ENCODE peak calls at places on chromosomes 1 and 21, in five cellular contexts. F is cardiac fibroblast, D is sigmoid colon, K is BE2C, V is body of pancreas. X is an unnamed sample.
A peak's percentile ranks its signal among the peaks of the same experiment; 100 is the strongest.

GRCh38 chr1:53131590-53131938 is 10.9 kb downstream of the SLC1A7 start:
- DNase-seq in V (no peak), F (no peak), K (no peak), D (peak; percentile 63), X (no peak)

GRCh38 chr1:46527474-46528296 is 23.8 kb downstream of the KNCN start:
- DNase-seq in V (peak; percentile 86), D (peak; percentile 87), K (peak; percentile 73), F (peak; percentile 83), X (peak; percentile 79)

GRCh38 chr1:29197590-29197924 is 15.9 kb upstream of the SRSF4 start:
- DNase-seq in K (peak; percentile 48), F (peak; percentile 46), D (peak; percentile 69), V (peak; percentile 27), X (peak; percentile 53)

GRCh38 chr1:184492543-184492942 is 105.7 kb downstream of the C1orf21 start:
- DNase-seq in D (no peak), K (no peak), V (no peak), F (no peak), X (no peak)

GRCh38 chr1:21633992-21634475 is 35.1 kb downstream of the RAP1GAP start:
- DNase-seq in K (no peak), F (no peak), D (no peak), V (peak; percentile 74), X (no peak)

GRCh38 chr1:227945891-227946623 is 1.7 kb downstream of the WNT9A start:
- DNase-seq in V (peak; percentile 93), K (peak; percentile 18), F (peak; percentile 78), D (peak; percentile 91), X (peak; percentile 74)

GRCh38 chr1:246794261-246795093 is 70.3 kb downstream of the SCCPDH start:
- DNase-seq in K (no peak), D (no peak), V (no peak), F (peak; percentile 28), X (peak; percentile 21)

GRCh38 chr1:229270547-229271447 is at the start of gene RAB4A:
- DNase-seq in D (peak; percentile 92), V (peak; percentile 92), K (peak; percentile 94), F (peak; percentile 82), X (peak; percentile 80)

GRCh38 chr1:113195115-113195845 is 122.3 kb downstream of the LRIG2 start:
- DNase-seq in V (no peak), K (no peak), D (no peak), F (no peak), X (no peak)

GRCh38 chr1:4034318-4034887 is 134.3 kb upstream of the C1orf174 start:
- DNase-seq in V (no peak), K (no peak), D (no peak), F (no peak), X (no peak)

GRCh38 chr1:86704972-86705632 is 726 bp downstream of the SH3GLB1 start:
- DNase-seq in F (peak; percentile 71), D (peak; percentile 79), V (peak; percentile 56), K (peak; percentile 33), X (peak; percentile 67)

GRCh38 chr1:4986266-4986665 is 331.9 kb downstream of the AJAP1 start:
- DNase-seq in V (no peak), D (no peak), K (no peak), F (no peak), X (no peak)

GRCh38 chr1:234243872-234244271 is 129.4 kb upstream of the COA6 start:
- DNase-seq in D (no peak), F (no peak), K (no peak), V (no peak), X (no peak)

GRCh38 chr1:3219725-3220467 is 150.9 kb downstream of the PRDM16 start:
- DNase-seq in D (no peak), V (no peak), F (no peak), K (peak; percentile 14), X (no peak)

GRCh38 chr1:43783671-43784205 is 76.4 kb downstream of the ST3GAL3 start:
- DNase-seq in F (peak; percentile 58), D (no peak), K (peak; percentile 18), V (no peak), X (peak; percentile 27)

GRCh38 chr1:186977266-186977957 is 148.7 kb downstream of the PLA2G4A start:
- DNase-seq in D (no peak), V (no peak), K (no peak), F (peak; percentile 29), X (no peak)

GRCh38 chr1:205588691-205589445 is 42.9 kb downstream of the ELK4 start:
- DNase-seq in K (peak; percentile 46), V (peak; percentile 41), F (peak; percentile 51), D (peak; percentile 61), X (peak; percentile 69)

GRCh38 chr1:227343727-227344551 is 25.6 kb upstream of the CDC42BPA start:
- DNase-seq in D (no peak), V (no peak), F (peak; percentile 96), K (no peak), X (peak; percentile 90)

GRCh38 chr1:110424699-110425098 is 17.2 kb upstream of the LAMTOR5 start:
- DNase-seq in V (no peak), K (no peak), F (peak; percentile 49), D (no peak), X (no peak)

GRCh38 chr21:15422761-15423160 is 307.0 kb upstream of the USP25 start:
- DNase-seq in K (no peak), V (no peak), D (no peak), F (peak; percentile 87), X (peak; percentile 88)

GRCh38 chr1:21280482-21280881 is 9.8 kb downstream of the ECE1 start:
- DNase-seq in K (no peak), V (no peak), D (no peak), F (no peak), X (no peak)

GRCh38 chr1:241640867-241641542 is 836 bp upstream of the CHML start:
- DNase-seq in K (no peak), F (peak; percentile 40), D (no peak), V (peak; percentile 2), X (no peak)

GRCh38 chr1:183210678-183211077 is 24.6 kb downstream of the LAMC2 start:
- DNase-seq in D (no peak), V (no peak), F (no peak), K (no peak), X (no peak)

GRCh38 chr1:98906361-98906760 is 98.3 kb downstream of the PLPPR5 start:
- DNase-seq in F (no peak), K (no peak), D (no peak), V (no peak), X (no peak)

GRCh38 chr1:22282281-22282970 is 139.5 kb upstream of the WNT4 start:
- DNase-seq in D (no peak), F (no peak), V (no peak), K (no peak), X (peak; percentile 36)

GRCh38 chr1:31944205-31945089 is 6.3 kb upstream of the PTP4A2 start:
- DNase-seq in D (peak; percentile 95), V (peak; percentile 86), K (no peak), F (peak; percentile 89), X (peak; percentile 95)

GRCh38 chr1:1089731-1090423 is 15.8 kb upstream of the RNF223 start:
- DNase-seq in D (no peak), F (no peak), V (no peak), K (no peak), X (no peak)

GRCh38 chr1:107541412-107541811 is 400.6 kb downstream of the NTNG1 start:
- DNase-seq in K (no peak), F (no peak), D (no peak), V (no peak), X (no peak)

GRCh38 chr1:73671530-73671929 is 526.4 kb downstream of the LRRIQ3 start:
- DNase-seq in K (no peak), V (no peak), D (no peak), F (no peak), X (no peak)

GRCh38 chr1:73673980-73674379 is 524.0 kb downstream of the LRRIQ3 start:
- DNase-seq in F (no peak), K (no peak), V (no peak), D (no peak), X (no peak)

GRCh38 chr1:73674945-73675561 is 522.9 kb downstream of the LRRIQ3 start:
- DNase-seq in K (no peak), D (no peak), V (no peak), F (peak; percentile 16), X (peak; percentile 2)
- TF ChIP-seq CTCF in K (peak; percentile 40), D (peak; percentile 29), V (peak; percentile 28), F (peak; percentile 44), X (peak; percentile 37)

GRCh38 chr21:37658994-37659458 is 257.2 kb downstream of the KCNJ6 start:
- DNase-seq in F (peak; percentile 95), V (peak; percentile 64), K (no peak), D (peak; percentile 81), X (peak; percentile 83)
- TF ChIP-seq CTCF in F (peak; percentile 59), V (no peak), K (no peak), D (no peak), X (peak; percentile 53)

GRCh38 chr1:26327956-26328362 is 10.2 kb downstream of the CD52 start:
- DNase-seq in K (no peak), D (no peak), V (no peak), F (no peak), X (no peak)
- TF ChIP-seq CTCF in K (no peak), D (no peak), V (no peak), F (no peak), X (no peak)

DNA sequence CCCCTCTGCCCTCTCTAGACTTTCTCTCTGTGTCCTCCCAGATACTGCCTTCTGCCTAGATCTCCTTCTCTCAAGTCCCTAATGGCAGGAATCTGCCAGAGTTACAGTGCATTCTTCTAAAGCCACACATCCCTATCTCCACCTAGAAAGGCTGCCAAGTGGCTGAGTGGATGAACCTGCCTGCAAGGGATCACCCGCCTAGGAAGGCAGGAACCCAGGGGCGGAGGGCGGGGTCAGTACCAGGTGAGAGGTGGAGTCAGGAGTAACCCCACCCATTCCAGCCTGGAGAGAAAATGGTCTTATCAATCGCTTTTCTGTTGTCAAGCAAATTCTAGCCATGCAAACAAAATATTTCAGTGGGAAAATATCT is 60.8 kb downstream of the BCAR3 start:
- DNase-seq in K (no peak), F (no peak), D (no peak), V (no peak), X (no peak)
- TF ChIP-seq CTCF in K (no peak), F (no peak), D (no peak), V (no peak), X (no peak)

DNA sequence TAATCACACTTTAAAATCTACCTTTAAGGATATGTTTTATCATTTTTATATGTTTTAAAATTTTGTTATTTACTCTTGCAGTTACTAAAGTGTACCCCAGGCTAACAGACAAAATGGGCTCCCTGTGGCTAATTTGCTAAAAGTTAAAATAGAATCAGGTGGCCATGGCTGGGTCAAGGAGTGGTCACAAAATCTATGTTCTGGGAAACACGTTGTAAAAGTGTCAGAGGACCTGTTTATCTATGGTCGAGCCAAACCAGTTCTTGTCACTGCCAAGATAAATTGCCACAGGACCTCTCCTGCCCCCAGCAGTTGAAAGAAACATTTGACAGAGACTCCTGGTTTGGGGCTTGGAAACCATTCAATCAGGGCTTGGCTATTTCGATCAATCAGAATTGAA is 21.2 kb upstream of the TTLL7 start:
- DNase-seq in V (peak; percentile 28), K (no peak), F (no peak), D (no peak), X (no peak)
- TF ChIP-seq CTCF in V (no peak), K (no peak), F (no peak), D (no peak), X (no peak)